ENCODE peak calls at places on chromosome X, in nine cellular contexts. N is stimulated activated naive B cell treated with anti-CD40 and anti-IgM and Interleukin-4, amounts not matched to agents 10 μg/mL and 1 μg/mL and 100 μg/mL, for 72 hours; P is stimulated activated CD4-positive, alpha-beta T cell treated with anti-CD3 and anti-CD28 coated beads, Interleukin-2, amount 100 ng/mL, for 24 hours; A is left ventricle myocardium superior; K is stromal cell of bone marrow; D is Jurkat, Clone E6-1; M is thoracic aorta; L is mucosa of gallbladder; V is DND-41. Q is an unnamed sample.

GRCh38 chrX:154603438-154604430 is 15.3 kb downstream of the CTAG1B start:
- DNase-seq in N (no peak), P (no peak), A (no peak), K (peak; percentile 37), D (no peak), M (no peak), L (peak; percentile 38), V (no peak), Q (peak; percentile 96)

GRCh38 chrX:22650691-22651090 is 349.1 kb upstream of the DDX53 start:
- DNase-seq in N (no peak), P (no peak), A (peak; percentile 25), K (no peak), D (no peak), M (no peak), L (no peak), V (no peak), Q (no peak)

GRCh38 chrX:53950130-53950733 is 94.0 kb downstream of the PHF8 start:
- DNase-seq in N (no peak), P (no peak), A (no peak), K (no peak), D (no peak), M (no peak), L (no peak), V (no peak), Q (no peak)

GRCh38 chrX:112636951-112637541 is 42.7 kb downstream of the LHFPL1 start:
- DNase-seq in N (no peak), P (no peak), A (no peak), K (peak; percentile 70), D (no peak), M (no peak), L (no peak), V (no peak), Q (no peak)

GRCh38 chrX:136870064-136870463 is 10.5 kb downstream of the RBMX start:
- DNase-seq in N (no peak), P (no peak), A (no peak), K (no peak), D (no peak), M (no peak), L (no peak), V (no peak), Q (no peak)

GRCh38 chrX:15686818-15687685 is 22.4 kb upstream of the CLTRN start:
- DNase-seq in N (peak; percentile 28), P (peak; percentile 31), A (no peak), K (peak; percentile 31), D (peak; percentile 32), M (peak; percentile 2), L (peak; percentile 77), V (peak; percentile 49), Q (peak; percentile 78)

GRCh38 chrX:42289492-42290385 is 366.4 kb upstream of the CASK start:
- DNase-seq in N (no peak), P (peak; percentile 3), A (no peak), K (no peak), D (no peak), M (no peak), L (no peak), V (no peak), Q (no peak)

GRCh38 chrX:130828641-130829040 is 74.4 kb downstream of the ENOX2 start:
- DNase-seq in N (no peak), P (no peak), A (no peak), K (no peak), D (no peak), M (no peak), L (no peak), V (no peak), Q (no peak)

GRCh38 chrX:10163031-10163430 is 6.3 kb downstream of the CLCN4 start:
- DNase-seq in N (no peak), P (no peak), A (no peak), K (no peak), D (no peak), M (no peak), L (no peak), V (no peak), Q (no peak)

GRCh38 chrX:95764972-95765451 is 919.6 kb upstream of the DIAPH2 start:
- DNase-seq in N (no peak), P (no peak), A (no peak), K (peak; percentile 22), D (peak; percentile 15), M (no peak), L (no peak), V (no peak), Q (peak; percentile 67)

GRCh38 chrX:54171527-54171926 is 11.5 kb downstream of the FAM120C start:
- DNase-seq in N (no peak), P (no peak), A (no peak), K (no peak), D (no peak), M (no peak), L (no peak), V (no peak), Q (peak; percentile 29)

GRCh38 chrX:105302246-105302645 is 81.8 kb upstream of the TEX13A start:
- DNase-seq in N (no peak), P (no peak), A (no peak), K (peak; percentile 25), D (no peak), M (no peak), L (no peak), V (no peak), Q (no peak)

GRCh38 chrX:10395179-10395578 is 225.2 kb downstream of the MID1 start:
- DNase-seq in N (no peak), P (no peak), A (no peak), K (no peak), D (no peak), M (no peak), L (no peak), V (no peak), Q (no peak)

GRCh38 chrX:13169688-13170087 is 125.3 kb upstream of the FAM9C start:
- DNase-seq in N (no peak), P (no peak), A (no peak), K (no peak), D (no peak), M (no peak), L (no peak), V (no peak), Q (no peak)

GRCh38 chrX:146278381-146278780 is 460.8 kb downstream of the SLITRK2 start:
- DNase-seq in N (no peak), P (no peak), A (no peak), K (no peak), D (peak; percentile 2), M (no peak), L (no peak), V (peak; percentile 5), Q (peak; percentile 49)

GRCh38 chrX:111170017-111170416 is 74.0 kb downstream of the PAK3 start:
- DNase-seq in N (no peak), P (no peak), A (no peak), K (peak; percentile 3), D (no peak), M (no peak), L (no peak), V (no peak), Q (no peak)

GRCh38 chrX:21883258-21883657 is 27.5 kb downstream of the YY2 start:
- DNase-seq in N (no peak), P (no peak), A (no peak), K (no peak), D (no peak), M (no peak), L (peak; percentile 34), V (no peak), Q (no peak)

GRCh38 chrX:132592880-132593279 is 104.0 kb upstream of the MBNL3 start:
- DNase-seq in N (no peak), P (no peak), A (no peak), K (no peak), D (no peak), M (no peak), L (no peak), V (no peak), Q (no peak)

GRCh38 chrX:103200951-103201529 is 13.9 kb upstream of the BEX4 start:
- DNase-seq in N (no peak), P (no peak), A (no peak), K (no peak), D (no peak), M (no peak), L (no peak), V (no peak), Q (no peak)

GRCh38 chrX:15931362-15931761 is 76.7 kb upstream of the AP1S2 start:
- DNase-seq in N (no peak), P (no peak), A (no peak), K (no peak), D (no peak), M (no peak), L (no peak), V (no peak), Q (no peak)

GRCh38 chrX:118593407-118593806 is 97.8 kb downstream of the DOCK11 start:
- DNase-seq in N (no peak), P (no peak), A (no peak), K (no peak), D (no peak), M (no peak), L (no peak), V (no peak), Q (no peak)

GRCh38 chrX:72048515-72049455 is 82.9 kb downstream of the RTL5 start:
- DNase-seq in N (no peak), P (no peak), A (no peak), K (no peak), D (no peak), M (no peak), L (peak; percentile 38), V (peak; percentile 4), Q (no peak)

GRCh38 chrX:19862634-19863236 is 24.7 kb downstream of the SH3KBP1 start:
- DNase-seq in N (no peak), P (no peak), A (no peak), K (no peak), D (no peak), M (no peak), L (no peak), V (no peak), Q (no peak)

GRCh38 chrX:39451061-39451460 is 646.7 kb downstream of the BCOR start:
- DNase-seq in N (no peak), P (no peak), A (no peak), K (no peak), D (no peak), M (no peak), L (no peak), V (no peak), Q (no peak)

GRCh38 chrX:12890467-12890866 is 16.0 kb upstream of the TLR8 start:
- DNase-seq in N (no peak), P (no peak), A (no peak), K (no peak), D (peak; percentile 70), M (no peak), L (no peak), V (peak; percentile 29), Q (no peak)

GRCh38 chrX:103400931-103401330 is 24.6 kb downstream of the BEX3 start:
- DNase-seq in N (no peak), P (no peak), A (no peak), K (no peak), D (no peak), M (no peak), L (no peak), V (no peak), Q (no peak)

GRCh38 chrX:10904220-10904619 is 206.9 kb upstream of the HCCS start:
- DNase-seq in N (no peak), P (no peak), A (no peak), K (no peak), D (no peak), M (no peak), L (no peak), V (no peak), Q (no peak)

GRCh38 chrX:97328853-97329252 is 445.1 kb downstream of the RPA4 start:
- DNase-seq in N (no peak), P (no peak), A (no peak), K (no peak), D (no peak), M (no peak), L (no peak), V (no peak), Q (no peak)

GRCh38 chrX:124223524-124223923 is 108.9 kb upstream of the TEX13D start:
- DNase-seq in N (no peak), P (no peak), A (no peak), K (no peak), D (no peak), M (no peak), L (no peak), V (no peak), Q (no peak)

GRCh38 chrX:136147320-136147901 is at the start of gene FHL1:
- DNase-seq in N (peak; percentile 10), P (peak; percentile 66), A (peak; percentile 86), K (no peak), D (no peak), M (no peak), L (peak; percentile 46), V (peak; percentile 63), Q (peak; percentile 17)

GRCh38 chrX:94216738-94217137 is 542.7 kb downstream of the FAM133A start:
- DNase-seq in N (no peak), P (no peak), A (no peak), K (no peak), D (no peak), M (no peak), L (no peak), V (no peak), Q (no peak)

Q was measured in MCF 10A.